ENCODE peak calls at places on chromosomes 7 and 10, in seven cellular contexts. N, U, O, T, Z, A and J are unnamed samples. For H3K27me3, the result is how much of the 10 kb centered on the place peaks cover.

GRCh38 chr10:85610381-85611092 is 756.1 kb downstream of the GRID1 start:
- DNase-seq in O (no peak), A (no peak), T (no peak), N (no peak), U (no peak), Z (no peak), J (no peak)

GRCh38 chr7:32093415-32094408 is 23.5 kb upstream of the PDE1C start:
- DNase-seq in N (no peak), O (no peak), A (peak), Z (no peak), T (peak), U (peak), J (no peak)

GRCh38 chr10:74026428-74026979 is 28.6 kb downstream of the VCL start:
- DNase-seq in U (no peak), T (no peak), N (no peak), Z (no peak), A (no peak), O (no peak), J (no peak)

GRCh38 chr7:108099650-108100049 is 30.5 kb downstream of the LAMB4 start:
- DNase-seq in U (no peak), N (no peak), O (no peak), A (no peak), T (no peak), Z (no peak), J (no peak)

GRCh38 chr7:133284092-133284491 is 31.2 kb downstream of the EXOC4 start:
- DNase-seq in Z (no peak), N (no peak), A (no peak), U (no peak), T (no peak), O (no peak), J (no peak)

GRCh38 chr10:131248376-131249165 is 63.0 kb downstream of the TCERG1L start:
- DNase-seq in N (no peak), Z (peak), A (peak), O (no peak), T (no peak), U (no peak), J (no peak)

GRCh38 chr7:6536262-6536770 is 14.9 kb downstream of the GRID2IP start:
- DNase-seq in U (no peak), A (no peak), T (no peak), N (no peak), O (peak), Z (no peak), J (peak)

GRCh38 chr10:23643396-23643795 is 204.5 kb downstream of the OTUD1 start:
- DNase-seq in A (no peak), O (no peak), Z (no peak), N (no peak), T (no peak), U (no peak), J (no peak)

GRCh38 chr7:3688842-3689241 is 387.8 kb downstream of the SDK1 start:
- DNase-seq in N (no peak), O (no peak), A (no peak), U (no peak), Z (no peak), T (no peak), J (no peak)

GRCh38 chr10:74988787-74989574 is 122.5 kb upstream of the SAMD8 start:
- DNase-seq in N (no peak), Z (no peak), T (no peak), O (no peak), A (no peak), U (no peak), J (no peak)

GRCh38 chr10:29160110-29160669 is 128.7 kb upstream of the LYZL1 start:
- DNase-seq in T (peak), N (no peak), O (no peak), Z (no peak), U (peak), A (no peak), J (no peak)

GRCh38 chr7:24851791-24852190 is 94.5 kb upstream of the GSDME start:
- DNase-seq in U (no peak), T (peak), O (no peak), N (no peak), Z (no peak), A (no peak), J (peak)

GRCh38 chr10:48456361-48456804 is 148.5 kb downstream of the ARHGAP22 start:
- DNase-seq in Z (peak), N (peak), O (peak), U (peak), T (no peak), A (peak), J (peak)

GRCh38 chr7:130393799-130394411 is 13.6 kb downstream of the CPA1 start:
- DNase-seq in A (no peak), N (no peak), U (no peak), T (no peak), O (no peak), Z (no peak), J (no peak)

GRCh38 chr7:121097577-121097976 is 109.1 kb downstream of the CPED1 start:
- DNase-seq in T (no peak), A (no peak), Z (no peak), N (no peak), O (no peak), U (no peak), J (no peak)

GRCh38 chr10:72272689-72273409 is 875 bp upstream of the DDIT4 start:
- DNase-seq in T (peak), N (peak), Z (peak), A (peak), U (peak), O (peak), J (peak)

GRCh38 chr10:18400911-18401260 is 250.5 kb downstream of the NSUN6 start:
- DNase-seq in O (peak), A (no peak), N (peak), Z (no peak), T (no peak), U (peak), J (peak)

GRCh38 chr7:24158976-24159375 is 125.0 kb upstream of the NPY start:
- DNase-seq in A (no peak), U (no peak), N (no peak), O (no peak), Z (no peak), T (no peak), J (no peak)

GRCh38 chr10:90675621-90676020 is 182.2 kb downstream of the HTR7 start:
- DNase-seq in U (no peak), N (no peak), T (peak), A (no peak), O (no peak), Z (no peak), J (no peak)

GRCh38 chr7:73443543-73444255 is 10.1 kb downstream of the FZD9 start:
- DNase-seq in A (no peak), Z (no peak), T (no peak), U (no peak), N (no peak), O (no peak), J (no peak)

GRCh38 chr10:15167411-15168295 is 840 bp downstream of the NMT2 start:
- DNase-seq in O (peak), N (peak), T (peak), U (peak), Z (no peak), A (peak), J (peak)

GRCh38 chr10:70586348-70586930 is 16.1 kb downstream of the PRF1 start:
- DNase-seq in U (no peak), A (peak), Z (no peak), N (no peak), T (no peak), O (no peak), J (no peak)

GRCh38 chr10:44258019-44258418 is 126.9 kb downstream of the CXCL12 start:
- DNase-seq in N (no peak), Z (no peak), T (no peak), U (no peak), A (no peak), O (no peak), J (peak)

GRCh38 chr7:36039243-36039642 is 113.8 kb upstream of the EEPD1 start:
- DNase-seq in T (no peak), U (no peak), O (no peak), Z (no peak), N (no peak), A (no peak), J (no peak)

GRCh38 chr7:89623018-89623672 is 531.1 kb upstream of the STEAP1 start:
- DNase-seq in Z (no peak), U (peak), O (peak), N (no peak), T (peak), A (no peak), J (no peak)

GRCh38 chr10:8616166-8616565 is 561.7 kb downstream of the GATA3 start:
- DNase-seq in A (no peak), U (no peak), T (no peak), N (peak), Z (no peak), O (no peak), J (no peak)

GRCh38 chr10:13118784-13119133 is 18.8 kb downstream of the OPTN start:
- DNase-seq in A (no peak), O (no peak), N (no peak), U (no peak), T (no peak), Z (no peak), J (no peak)

GRCh38 chr10:13113544-13113943 is 13.6 kb downstream of the OPTN start:
- DNase-seq in O (no peak), Z (no peak), U (no peak), T (no peak), A (no peak), N (no peak), J (no peak)

GRCh38 chr10:13120786-13121499 is 21.0 kb downstream of the OPTN start:
- DNase-seq in T (no peak), Z (no peak), U (no peak), O (no peak), A (no peak), N (no peak), J (no peak)

GRCh38 chr10:13117842-13118783 is 18.1 kb downstream of the OPTN start:
- DNase-seq in Z (no peak), T (no peak), A (no peak), N (no peak), U (no peak), O (no peak), J (no peak)

DNA sequence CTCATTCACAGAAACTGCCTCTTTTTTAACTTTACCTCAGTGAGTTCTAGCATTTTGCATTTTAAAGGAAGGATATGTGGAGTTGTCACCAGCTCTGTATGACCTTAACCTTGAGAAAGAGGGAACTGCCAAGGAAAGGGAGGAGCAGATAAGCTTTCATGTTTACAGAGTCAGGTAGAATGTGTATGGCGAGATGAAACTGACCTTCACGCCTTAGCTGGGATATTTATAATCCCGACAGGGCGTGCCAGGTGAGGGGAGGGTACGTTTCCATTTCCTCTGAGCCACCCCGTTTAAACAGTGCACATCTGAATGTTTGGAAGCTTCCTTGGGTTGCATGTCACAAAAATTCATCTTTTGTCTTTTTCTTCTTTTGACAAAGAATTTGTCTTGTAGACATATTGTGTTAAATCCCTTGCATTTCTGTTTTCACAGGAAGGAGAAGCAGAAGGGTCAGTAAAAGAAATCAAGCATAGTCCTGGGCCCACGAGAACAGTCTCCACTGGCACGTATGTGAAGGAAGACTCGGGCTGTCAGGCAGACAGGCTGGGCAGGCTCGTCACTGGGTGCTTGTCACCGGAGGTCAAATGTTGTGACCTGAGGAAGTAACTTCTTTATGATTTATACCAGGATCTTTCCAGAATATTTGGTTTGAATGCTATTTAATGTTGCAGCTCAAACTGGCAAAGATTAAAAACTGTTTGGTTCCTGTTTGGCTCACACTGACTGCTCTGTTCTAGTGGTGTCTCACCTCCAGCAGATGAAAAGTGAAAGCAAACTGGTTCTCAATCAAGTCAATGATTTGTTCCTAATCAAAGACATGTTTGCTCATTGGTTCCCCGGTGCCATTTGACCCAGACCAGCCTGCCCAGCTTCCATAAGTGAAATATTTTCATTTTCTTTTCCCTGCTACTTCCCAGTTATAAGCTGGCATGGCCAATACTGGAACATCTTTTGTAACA is 16.1 kb downstream of the OPTN start:
- DNase-seq in O (no peak), N (peak), Z (no peak), T (no peak), A (no peak), U (no peak), J (no peak)
- H3K4me3 ChIP-seq in O (no peak), N (no peak), Z (no peak), T (no peak), A (no peak), U (no peak), J (no peak)

GRCh38 chr10:129956285-129956649 is 7.8 kb downstream of the EBF3 start:
- DNase-seq in Z (no peak), A (no peak), U (no peak), N (no peak), O (no peak), T (no peak), J (peak)

GRCh38 chr10:129958118-129958685 is 5.9 kb downstream of the EBF3 start:
- DNase-seq in A (no peak), Z (no peak), U (no peak), N (no peak), O (no peak), T (no peak), J (no peak)

GRCh38 chr10:129955591-129956284 is 8.3 kb downstream of the EBF3 start:
- DNase-seq in Z (no peak), T (no peak), U (no peak), A (no peak), O (no peak), N (no peak), J (peak)

GRCh38 chr10:129958686-129959543 is 5.2 kb downstream of the EBF3 start:
- DNase-seq in O (no peak), A (peak), U (no peak), N (no peak), T (no peak), Z (peak), J (peak)

DNA sequence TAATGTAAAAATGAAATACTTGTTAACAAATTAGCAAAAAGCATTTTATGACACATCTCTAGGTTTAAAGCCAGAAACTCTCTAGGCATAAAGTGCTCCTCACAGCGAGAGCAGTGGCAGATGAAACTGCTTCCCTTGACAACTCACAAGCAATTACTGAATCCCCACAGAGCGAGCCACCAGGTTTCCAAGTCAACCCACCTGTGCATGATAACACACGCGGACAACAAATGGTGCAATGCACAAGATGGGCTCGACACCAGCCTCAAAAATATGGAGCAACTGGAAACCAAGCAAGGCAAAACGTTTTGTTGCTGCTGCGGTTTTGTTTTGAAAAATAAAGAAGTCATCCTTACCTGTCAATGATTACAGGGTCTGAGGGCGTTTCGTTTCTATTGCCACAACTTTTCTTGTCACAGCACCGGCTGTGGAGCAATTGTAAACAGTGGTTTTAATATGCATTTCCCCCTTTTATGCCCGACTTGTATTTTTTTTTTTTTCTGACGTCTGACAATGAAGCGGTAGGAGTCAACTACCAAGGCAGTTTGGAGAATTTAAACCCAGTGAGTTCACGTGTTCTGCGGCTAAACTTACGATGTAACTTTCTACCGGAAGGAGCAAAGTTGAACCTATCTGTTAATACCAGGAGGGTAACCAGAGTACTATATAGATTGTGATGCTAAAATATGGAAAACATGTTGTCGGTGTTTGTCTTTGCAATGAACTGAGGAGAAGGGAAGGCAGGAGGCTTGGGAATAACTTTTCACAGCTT is 7.0 kb downstream of the EBF3 start:
- DNase-seq in A (no peak), O (no peak), Z (no peak), N (no peak), T (no peak), U (no peak), J (peak)
- H3K27me3 ChIP-seq in A (under half), O (half or more), Z (half or more), N (half or more), T (under half), U (half or more), J (half or more)

GRCh38 chr10:113103131-113103830 is 153.2 kb downstream of the TCF7L2 start:
- DNase-seq in N (no peak), T (no peak), U (no peak), O (no peak), Z (no peak), A (no peak), J (no peak)
- H3K4me3 ChIP-seq in N (no peak), T (no peak), U (no peak), O (no peak), Z (no peak), A (no peak), J (no peak)

GRCh38 chr10:101090597-101090996 is 28.8 kb downstream of the KAZALD1 start:
- DNase-seq in U (no peak), N (no peak), Z (no peak), T (no peak), O (no peak), A (no peak), J (no peak)
- H3K27me3 ChIP-seq in U (under half), N (under half), Z (under half), T (under half), O (under half), A (under half), J (under half)

DNA sequence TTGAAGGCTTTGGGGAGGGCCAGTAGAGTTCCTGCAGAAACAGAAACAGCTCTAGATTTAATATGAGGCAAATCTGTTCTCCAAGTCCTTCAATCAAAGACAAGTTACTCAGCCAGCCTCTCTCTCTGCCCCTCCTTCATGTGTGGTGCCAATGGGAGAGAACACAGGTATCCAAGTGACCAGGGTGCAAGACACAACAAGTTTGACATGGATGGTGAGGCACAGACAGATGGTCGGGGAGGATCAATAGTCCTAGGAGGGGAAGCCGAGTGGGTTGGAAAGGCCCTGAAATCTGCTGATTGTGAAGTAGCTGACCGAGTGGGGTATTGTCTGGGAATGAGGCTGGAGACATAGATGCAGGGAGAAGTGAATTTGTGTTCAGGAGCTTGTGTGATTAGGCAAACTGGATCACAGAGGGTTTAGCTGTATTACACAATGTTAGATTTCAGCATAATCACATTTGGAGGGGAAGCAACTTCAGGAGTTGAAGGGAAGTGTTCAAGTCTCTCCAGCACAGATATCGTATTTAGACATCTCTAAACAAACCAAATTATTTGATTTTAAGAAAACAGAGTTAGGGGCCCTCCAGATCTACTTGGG is 1.5 kb downstream of the GIMAP1 start:
- DNase-seq in U (no peak), A (no peak), N (no peak), O (no peak), T (no peak), Z (no peak), J (no peak)
- H3K4me3 ChIP-seq in U (no peak), A (no peak), N (no peak), O (no peak), T (no peak), Z (peak), J (no peak)

DNA sequence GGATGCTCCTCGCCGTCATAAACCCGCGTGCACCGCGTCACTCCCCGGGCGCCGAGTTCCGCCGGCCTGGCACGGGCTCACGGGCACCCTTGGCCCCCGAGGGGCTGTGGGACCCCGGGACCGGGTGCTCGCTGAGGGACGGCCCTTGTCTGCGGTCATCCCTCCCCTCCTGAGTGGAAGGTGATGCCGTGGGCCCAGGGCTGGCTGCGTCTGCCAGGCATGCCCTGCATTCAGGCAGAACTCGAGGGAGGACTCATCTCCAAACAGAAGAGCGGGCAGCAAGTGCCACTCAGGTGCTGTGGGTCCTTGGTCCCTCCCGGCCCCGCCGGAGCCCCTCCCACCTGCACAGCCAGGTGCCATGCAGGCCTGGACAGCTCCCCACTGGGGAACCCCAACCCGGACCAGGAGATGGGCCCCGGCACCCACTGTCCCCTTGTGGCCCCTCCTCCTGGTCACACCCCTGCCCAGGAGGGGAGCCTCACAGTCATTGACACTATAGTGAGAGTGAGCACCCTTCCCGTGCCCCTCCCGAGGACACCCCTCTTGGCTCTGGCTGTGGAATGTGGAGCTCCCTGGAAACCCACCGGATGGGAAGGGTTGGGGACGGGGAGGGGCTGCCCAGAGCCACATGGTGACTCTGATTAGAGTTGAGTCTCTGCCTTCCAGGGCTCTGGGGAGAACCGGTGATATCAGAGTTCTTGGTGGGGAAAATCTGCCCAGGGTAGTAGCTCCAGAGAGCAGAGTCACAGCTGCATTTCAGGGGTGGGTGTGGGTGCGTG is 61.5 kb downstream of the UNCX start:
- DNase-seq in U (no peak), T (no peak), Z (no peak), N (no peak), A (no peak), O (no peak), J (no peak)
- H3K27me3 ChIP-seq in U (under half), T (half or more), Z (under half), N (under half), A (under half), O (half or more), J (under half)

DNA sequence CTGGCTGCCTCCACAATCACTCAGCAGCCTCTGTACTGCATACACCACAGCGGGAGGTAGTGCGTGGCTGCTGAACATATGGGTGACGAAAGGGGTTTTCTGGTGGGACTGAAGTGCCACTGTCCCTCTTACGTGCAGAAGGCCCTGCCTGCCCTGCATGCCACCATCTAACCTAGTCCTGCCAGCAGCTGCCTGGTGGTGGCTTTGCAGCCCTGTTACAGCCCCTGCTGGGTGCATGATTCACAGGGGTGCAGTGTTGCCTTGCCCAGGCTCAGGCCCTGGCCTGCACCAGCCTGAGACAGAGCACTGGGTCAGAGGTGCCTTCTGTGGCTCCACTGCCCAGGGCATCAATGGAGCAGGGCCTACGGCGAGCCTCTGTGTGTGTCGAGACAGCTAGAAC is 50.1 kb downstream of the SYPL1 start:
- DNase-seq in U (no peak), Z (no peak), N (peak), T (no peak), O (no peak), A (no peak), J (peak)
- H3K4me3 ChIP-seq in U (no peak), Z (no peak), N (no peak), T (no peak), O (no peak), A (no peak), J (no peak)